ENCODE peak calls at places on chromosomes 16 and 17, in eight cellular contexts. G is M059J; Z is myocyte; A is lower leg skin; S is MCF 10A; N is SHP77; D is stimulated activated CD4-positive, alpha-beta T cell treated with anti-CD3 and anti-CD28 coated beads, TNF-alpha, amount 100 ng/mL, for 4 hours; R is CD8-positive, alpha-beta T cell. X is an unnamed sample.

GRCh38 chr17:8503807-8504206 is 68.1 kb downstream of the NDEL1 start:
- DNase-seq in G (no peak), Z (peak), A (no peak), S (no peak), N (no peak), D (no peak), R (no peak), X (no peak)

GRCh38 chr17:62860962-62861873 is 53.1 kb upstream of the MARCHF10 start:
- DNase-seq in G (no peak), Z (no peak), A (no peak), S (no peak), N (no peak), D (no peak), R (no peak), X (no peak)

GRCh38 chr17:19019041-19019941 is 14.7 kb upstream of the FAM83G start:
- DNase-seq in G (no peak), Z (no peak), A (no peak), S (no peak), N (no peak), D (no peak), R (no peak), X (no peak)

GRCh38 chr17:43871947-43872690 is 25.1 kb downstream of the CD300LG start:
- DNase-seq in G (peak), Z (no peak), A (no peak), S (no peak), N (peak), D (no peak), R (no peak), X (no peak)

GRCh38 chr16:64893386-64893785 is 228.5 kb downstream of the CDH11 start:
- DNase-seq in G (peak), Z (no peak), A (no peak), S (no peak), N (no peak), D (no peak), R (no peak), X (no peak)

GRCh38 chr17:30519707-30520106 is 42.5 kb downstream of the GOSR1 start:
- DNase-seq in G (peak), Z (peak), A (no peak), S (peak), N (no peak), D (no peak), R (no peak), X (no peak)

GRCh38 chr17:35665662-35666061 is 65.8 kb upstream of the RASL10B start:
- DNase-seq in G (no peak), Z (no peak), A (no peak), S (no peak), N (no peak), D (no peak), R (no peak), X (no peak)

GRCh38 chr17:68462381-68463210 is 5.3 kb upstream of the WIPI1 start:
- DNase-seq in G (peak), Z (peak), A (peak), S (peak), N (peak), D (peak), R (peak), X (peak)

GRCh38 chr16:5378531-5378930 is 280.9 kb upstream of the EEF2KMT start:
- DNase-seq in G (no peak), Z (no peak), A (no peak), S (no peak), N (no peak), D (no peak), R (no peak), X (no peak)

GRCh38 chr17:31411707-31412285 is 20.3 kb downstream of the RAB11FIP4 start:
- DNase-seq in G (no peak), Z (no peak), A (no peak), S (no peak), N (no peak), D (no peak), R (no peak), X (no peak)

X was measured in T-helper 1 cell.